ENCODE peak calls at places on chromosomes 3 and 15, in ten cellular contexts. G is endothelial cell of umbilical vein; J is endothelial cell; L is HuH-7.5; H is NCI-H1092; I is Calu3; W is CD4-positive, alpha-beta memory T cell; S is BE2C; R is stimulated activated CD4-positive, alpha-beta T cell treated with anti-CD3 and anti-CD28 coated beads, Interleukin-12 subunit alpha, Interleukin-12 subunit beta, amount 100 ng/mL, for 4 hours; X is dermis blood vessel endothelial cell. A is an unnamed sample.

GRCh38 chr3:187000711-187001151 is 70.4 kb downstream of the ST6GAL1 start:
- DNase-seq in L (no peak), X (no peak), R (no peak), W (no peak), I (no peak), S (no peak), H (no peak), G (no peak), J (no peak), A (no peak)

GRCh38 chr3:154421067-154421466 is 8.9 kb downstream of the GPR149 start:
- DNase-seq in S (no peak), X (peak; percentile 13), W (no peak), L (no peak), I (peak; percentile 43), H (no peak), G (peak; percentile 4), R (no peak), J (peak; percentile 36), A (no peak)

GRCh38 chr3:13420817-13421755 is 964 bp upstream of the NUP210 start:
- DNase-seq in G (no peak), H (no peak), I (no peak), W (peak; percentile 86), X (no peak), J (peak; percentile 12), L (no peak), S (no peak), R (peak; percentile 61), A (no peak)

GRCh38 chr3:125374996-125375941 is at the start of gene ZNF148:
- DNase-seq in W (peak; percentile 92), J (peak; percentile 92), S (peak; percentile 92), R (peak; percentile 88), H (peak; percentile 86), G (peak; percentile 92), L (peak; percentile 73), X (peak; percentile 94), I (peak; percentile 95), A (peak; percentile 70)

GRCh38 chr3:113684271-113684819 is 12.1 kb downstream of the USF3 start:
- DNase-seq in J (no peak), X (no peak), H (no peak), I (no peak), S (no peak), W (no peak), G (no peak), R (no peak), L (no peak), A (no peak)

GRCh38 chr15:40011303-40011702 is 27.7 kb downstream of the SRP14 start:
- DNase-seq in S (no peak), H (no peak), R (no peak), X (no peak), W (no peak), L (no peak), I (no peak), G (no peak), J (no peak), A (no peak)

GRCh38 chr3:79960594-79960993 is 192.8 kb upstream of the ROBO1 start:
- DNase-seq in I (no peak), H (no peak), W (no peak), S (no peak), X (no peak), R (no peak), J (no peak), G (no peak), L (no peak), A (no peak)

GRCh38 chr15:52362497-52362896 is 66.9 kb upstream of the MYO5C start:
- DNase-seq in S (no peak), H (no peak), I (no peak), G (peak; percentile 49), L (no peak), R (no peak), W (no peak), X (peak; percentile 47), J (no peak), A (no peak)

GRCh38 chr15:69686626-69687025 is 234.0 kb downstream of the RPLP1 start:
- DNase-seq in W (no peak), R (no peak), L (no peak), I (no peak), H (no peak), S (no peak), X (no peak), G (no peak), J (no peak), A (no peak)

GRCh38 chr15:77418341-77419049 is 1.4 kb downstream of the PEAK1 start:
- DNase-seq in J (no peak), R (no peak), L (no peak), X (peak; percentile 48), S (no peak), I (no peak), H (no peak), W (no peak), G (peak; percentile 63), A (no peak)

GRCh38 chr15:83092309-83092976 is 15.0 kb upstream of the TM6SF1 start:
- DNase-seq in J (peak; percentile 58), H (no peak), S (no peak), W (no peak), L (no peak), X (peak; percentile 97), G (peak; percentile 95), I (no peak), R (no peak), A (no peak)

GRCh38 chr3:51145811-51146585 is 239.1 kb upstream of the MANF start:
- DNase-seq in R (no peak), H (no peak), S (no peak), G (no peak), X (no peak), I (no peak), W (no peak), J (no peak), L (no peak), A (no peak)

GRCh38 chr3:43366466-43366865 is 80.1 kb downstream of the SNRK start:
- DNase-seq in W (no peak), I (no peak), S (no peak), X (no peak), R (no peak), G (no peak), J (no peak), H (no peak), L (no peak), A (no peak)

GRCh38 chr15:38555686-38556334 is 8.8 kb downstream of the RASGRP1 start:
- DNase-seq in X (no peak), W (no peak), G (no peak), R (no peak), L (no peak), S (no peak), H (no peak), J (no peak), I (no peak), A (no peak)

GRCh38 chr15:52383100-52383588 is 87.5 kb upstream of the MYO5C start:
- DNase-seq in S (no peak), G (peak; percentile 52), L (no peak), J (no peak), I (no peak), X (peak; percentile 72), W (no peak), H (no peak), R (no peak), A (no peak)

GRCh38 chr15:46703352-46703861 is 1013.9 kb upstream of the SEMA6D start:
- DNase-seq in G (no peak), L (no peak), H (no peak), J (no peak), R (no peak), S (no peak), X (no peak), I (no peak), W (no peak), A (no peak)

GRCh38 chr3:183491923-183492848 is 63.3 kb downstream of the KLHL6 start:
- DNase-seq in L (no peak), I (no peak), G (no peak), H (no peak), X (no peak), J (no peak), W (no peak), R (no peak), S (no peak), A (no peak)

GRCh38 chr3:37458162-37458895 is 283.9 kb upstream of the LRRFIP2 start:
- DNase-seq in L (no peak), H (no peak), W (no peak), S (no peak), R (no peak), J (peak; percentile 47), I (no peak), X (no peak), G (no peak), A (no peak)

GRCh38 chr3:136311971-136312370 is 61.8 kb downstream of the PCCB start:
- DNase-seq in L (no peak), X (no peak), W (no peak), R (no peak), I (no peak), S (no peak), G (no peak), H (no peak), J (no peak), A (no peak)

GRCh38 chr3:137770821-137771399 is 6.8 kb downstream of the SOX14 start:
- DNase-seq in X (no peak), J (peak; percentile 51), I (no peak), L (no peak), S (no peak), W (no peak), H (no peak), G (no peak), R (no peak), A (no peak)

GRCh38 chr3:177333535-177334495 is 136.5 kb upstream of the TBL1XR1 start:
- DNase-seq in S (no peak), H (no peak), R (no peak), L (no peak), I (no peak), X (no peak), J (no peak), W (no peak), G (no peak), A (no peak)

GRCh38 chr3:126959144-126959920 is 23.6 kb upstream of the PLXNA1 start:
- DNase-seq in X (no peak), J (no peak), R (no peak), L (no peak), G (no peak), H (no peak), S (no peak), I (no peak), W (no peak), A (no peak)

GRCh38 chr15:91849749-91850161 is 3.8 kb upstream of the SLCO3A1 start:
- DNase-seq in S (no peak), W (peak; percentile 53), I (no peak), L (peak; percentile 54), J (no peak), H (no peak), R (no peak), X (peak; percentile 2), G (peak; percentile 7), A (no peak)